ENCODE peak calls at places on chromosomes 4 and X, in eight cellular contexts. One of them, this sample, is unnamed.

GRCh38 chr4:65193985-65194384 is 476.3 kb downstream of the EPHA5 start:
- DNase-seq in HCT116: no peak
- DNase-seq in suprapubic skin: no peak
- DNase-seq in vagina: no peak
- DNase-seq in transverse colon: no peak
- DNase-seq in stomach: no peak
- DNase-seq in HL-60: no peak
- DNase-seq in GM23338: no peak
- DNase-seq in this sample: no peak

GRCh38 chrX:102835504-102836146 is 101.4 kb upstream of the RAB40AL start:
- DNase-seq in HCT116: no peak
- DNase-seq in suprapubic skin: no peak
- DNase-seq in vagina: no peak
- DNase-seq in transverse colon: no peak
- DNase-seq in stomach: no peak
- DNase-seq in HL-60: no peak
- DNase-seq in GM23338: peak
- DNase-seq in this sample: no peak

GRCh38 chrX:9611436-9612145 is 146.7 kb downstream of the TBL1X start:
- DNase-seq in HCT116: no peak
- DNase-seq in suprapubic skin: no peak
- DNase-seq in vagina: no peak
- DNase-seq in transverse colon: no peak
- DNase-seq in stomach: no peak
- DNase-seq in HL-60: no peak
- DNase-seq in GM23338: no peak
- DNase-seq in this sample: no peak

GRCh38 chr4:4981427-4981826 is 37.8 kb downstream of the CYTL1 start:
- DNase-seq in HCT116: no peak
- DNase-seq in suprapubic skin: no peak
- DNase-seq in vagina: no peak
- DNase-seq in transverse colon: no peak
- DNase-seq in stomach: no peak
- DNase-seq in HL-60: no peak
- DNase-seq in GM23338: no peak
- DNase-seq in this sample: no peak

GRCh38 chr4:123940604-123941003 is 544.0 kb downstream of the SPRY1 start:
- DNase-seq in HCT116: no peak
- DNase-seq in suprapubic skin: no peak
- DNase-seq in vagina: no peak
- DNase-seq in transverse colon: no peak
- DNase-seq in stomach: no peak
- DNase-seq in HL-60: no peak
- DNase-seq in GM23338: no peak
- DNase-seq in this sample: no peak

GRCh38 chr4:172785623-172786022 is 383.0 kb upstream of the GALNT7 start:
- DNase-seq in HCT116: no peak
- DNase-seq in suprapubic skin: no peak
- DNase-seq in vagina: no peak
- DNase-seq in transverse colon: no peak
- DNase-seq in stomach: no peak
- DNase-seq in HL-60: no peak
- DNase-seq in GM23338: no peak
- DNase-seq in this sample: no peak

GRCh38 chr4:24174622-24175021 is 284.8 kb upstream of the PPARGC1A start:
- DNase-seq in HCT116: no peak
- DNase-seq in suprapubic skin: no peak
- DNase-seq in vagina: no peak
- DNase-seq in transverse colon: no peak
- DNase-seq in stomach: no peak
- DNase-seq in HL-60: no peak
- DNase-seq in GM23338: no peak
- DNase-seq in this sample: no peak

GRCh38 chr4:74805601-74806000 is 11.3 kb upstream of the BTC start:
- DNase-seq in HCT116: peak
- DNase-seq in suprapubic skin: no peak
- DNase-seq in vagina: no peak
- DNase-seq in transverse colon: no peak
- DNase-seq in stomach: no peak
- DNase-seq in HL-60: no peak
- DNase-seq in GM23338: peak
- DNase-seq in this sample: no peak

DNA sequence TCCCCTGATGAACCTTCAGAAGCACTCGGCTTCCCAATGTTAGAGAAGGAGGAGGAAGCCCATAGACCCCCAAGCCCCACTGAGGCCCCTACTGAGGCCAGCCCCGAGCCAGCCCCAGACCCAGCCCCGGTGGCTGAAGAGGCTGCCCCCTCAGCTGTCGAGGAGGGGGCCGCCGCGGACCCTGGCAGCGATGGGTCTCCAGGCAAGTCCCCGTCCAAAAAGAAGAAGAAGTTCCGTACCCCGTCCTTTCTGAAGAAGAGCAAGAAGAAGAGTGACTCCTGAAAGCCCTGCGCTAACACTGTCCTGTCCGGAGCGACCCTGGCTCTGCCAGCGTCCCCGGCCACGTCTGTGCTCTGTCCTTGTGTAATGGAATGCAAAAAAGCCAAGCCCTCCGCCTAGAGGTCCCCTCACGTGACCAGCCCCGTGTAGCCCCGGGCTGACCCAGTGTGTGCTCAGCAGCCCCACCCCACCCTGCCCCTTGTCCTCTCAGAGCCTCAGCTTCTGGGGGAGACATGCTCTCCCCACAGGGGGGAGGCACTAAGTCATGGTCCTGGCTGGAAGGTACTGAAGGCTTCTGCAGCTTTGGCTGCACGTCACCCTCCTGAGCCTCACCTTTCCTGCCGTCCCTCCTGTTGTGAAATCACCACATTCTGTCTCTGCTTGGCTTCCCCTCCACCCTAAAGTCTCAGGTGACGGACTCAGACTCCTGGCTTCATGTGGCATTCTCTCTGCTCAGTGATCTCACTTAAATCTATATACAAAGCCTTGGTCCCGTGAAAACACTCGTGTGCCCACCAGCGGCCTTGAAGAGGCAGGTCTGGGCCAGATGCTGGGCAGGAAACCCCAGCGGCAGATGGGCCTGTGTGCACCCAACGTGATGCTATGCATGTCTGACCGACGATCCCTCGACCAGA is 34.7 kb downstream of the NOP14 start:
- DNase-seq in HCT116: no peak
- DNase-seq in suprapubic skin: peak
- DNase-seq in vagina: no peak
- DNase-seq in transverse colon: no peak
- DNase-seq in stomach: peak
- DNase-seq in HL-60: no peak
- DNase-seq in GM23338: no peak
- DNase-seq in this sample: no peak
- TF ChIP-seq POLR2AphosphoS5 in HCT116: no peak
- TF ChIP-seq POLR2AphosphoS5 in suprapubic skin: no peak
- TF ChIP-seq POLR2AphosphoS5 in vagina: no peak
- TF ChIP-seq POLR2AphosphoS5 in transverse colon: no peak
- TF ChIP-seq POLR2AphosphoS5 in stomach: no peak
- TF ChIP-seq POLR2AphosphoS5 in HL-60: peak
- TF ChIP-seq POLR2AphosphoS5 in GM23338: peak
- TF ChIP-seq POLR2AphosphoS5 in this sample: no peak

DNA sequence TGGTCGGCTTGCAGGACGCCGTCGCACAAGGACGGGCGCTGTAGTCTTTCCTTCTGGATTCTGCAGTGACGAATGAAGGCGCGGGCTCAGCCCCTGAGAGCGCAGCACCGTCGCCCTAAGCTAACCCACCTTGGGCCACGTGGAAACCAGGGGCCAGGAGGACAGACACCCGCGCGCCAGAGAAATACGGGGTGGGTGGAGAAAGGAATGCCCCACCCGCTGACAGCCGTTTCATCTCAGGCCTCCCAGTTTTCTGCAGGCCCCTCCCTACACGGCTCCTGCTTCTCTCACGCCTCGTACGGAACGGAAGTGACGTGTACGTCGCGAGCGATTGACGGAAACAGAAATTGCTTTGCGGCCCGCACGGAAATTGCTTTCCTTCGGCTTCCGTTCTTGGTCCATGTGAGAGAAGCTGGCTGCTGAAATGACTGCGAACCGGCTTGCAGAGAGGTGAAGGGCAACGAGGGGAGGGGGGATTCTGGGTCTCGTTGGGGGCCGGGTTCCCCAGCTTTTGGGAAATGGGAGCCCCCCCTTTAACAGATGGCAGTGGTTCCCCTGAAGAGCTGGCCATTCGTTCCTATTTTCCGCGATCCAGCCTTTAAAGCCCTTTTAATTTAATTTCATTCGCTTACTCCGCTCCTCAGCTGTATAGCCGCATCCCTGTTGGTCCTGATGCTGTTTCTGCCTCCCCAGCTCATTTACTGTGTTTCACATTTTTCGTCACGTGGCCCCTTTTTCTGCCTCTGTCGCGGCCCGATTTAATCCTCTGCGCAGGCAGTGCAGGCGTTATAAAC is at the start of gene UTP14A:
- DNase-seq in HCT116: peak
- DNase-seq in suprapubic skin: peak
- DNase-seq in vagina: peak
- DNase-seq in transverse colon: peak
- DNase-seq in stomach: peak
- DNase-seq in HL-60: peak
- DNase-seq in GM23338: peak
- DNase-seq in this sample: peak
- TF ChIP-seq POLR2AphosphoS5 in HCT116: peak
- TF ChIP-seq POLR2AphosphoS5 in suprapubic skin: no peak
- TF ChIP-seq POLR2AphosphoS5 in vagina: peak
- TF ChIP-seq POLR2AphosphoS5 in transverse colon: peak
- TF ChIP-seq POLR2AphosphoS5 in stomach: peak
- TF ChIP-seq POLR2AphosphoS5 in HL-60: peak
- TF ChIP-seq POLR2AphosphoS5 in GM23338: peak
- TF ChIP-seq POLR2AphosphoS5 in this sample: peak

GRCh38 chrX:120672841-120673530 is 43.1 kb upstream of the C1GALT1C1 start:
- DNase-seq in HCT116: no peak
- DNase-seq in suprapubic skin: no peak
- DNase-seq in vagina: no peak
- DNase-seq in transverse colon: no peak
- DNase-seq in stomach: no peak
- DNase-seq in HL-60: no peak
- DNase-seq in GM23338: no peak
- DNase-seq in this sample: no peak

GRCh38 chrX:120668357-120668756 is 38.5 kb upstream of the C1GALT1C1 start:
- DNase-seq in HCT116: no peak
- DNase-seq in suprapubic skin: no peak
- DNase-seq in vagina: no peak
- DNase-seq in transverse colon: no peak
- DNase-seq in stomach: no peak
- DNase-seq in HL-60: no peak
- DNase-seq in GM23338: no peak
- DNase-seq in this sample: no peak

GRCh38 chrX:120677017-120677652 is 47.3 kb upstream of the C1GALT1C1 start:
- DNase-seq in HCT116: no peak
- DNase-seq in suprapubic skin: no peak
- DNase-seq in vagina: no peak
- DNase-seq in transverse colon: no peak
- DNase-seq in stomach: no peak
- DNase-seq in HL-60: no peak
- DNase-seq in GM23338: no peak
- DNase-seq in this sample: no peak

GRCh38 chrX:120672389-120672788 is 42.5 kb upstream of the C1GALT1C1 start:
- DNase-seq in HCT116: peak
- DNase-seq in suprapubic skin: no peak
- DNase-seq in vagina: no peak
- DNase-seq in transverse colon: no peak
- DNase-seq in stomach: peak
- DNase-seq in HL-60: no peak
- DNase-seq in GM23338: no peak
- DNase-seq in this sample: no peak

DNA sequence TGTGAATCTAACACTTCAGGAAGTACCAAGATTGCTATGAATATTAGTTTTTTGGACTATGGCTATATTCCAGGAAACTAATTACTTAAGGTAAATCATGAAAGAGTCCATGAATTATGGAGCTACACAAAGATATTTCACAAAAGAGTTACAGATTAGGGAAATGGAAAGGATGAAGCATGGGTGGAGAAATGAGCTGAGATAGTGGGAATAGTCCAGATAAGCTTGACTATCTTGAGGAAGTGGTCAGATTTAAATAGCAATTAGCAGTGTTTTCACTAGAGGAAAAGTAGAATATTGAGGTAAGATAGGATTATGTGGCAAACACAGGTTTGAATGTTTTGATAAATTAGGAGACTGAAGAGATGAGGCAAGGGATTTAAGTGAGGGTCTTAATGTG is 42.1 kb upstream of the C1GALT1C1 start:
- DNase-seq in HCT116: no peak
- DNase-seq in suprapubic skin: no peak
- DNase-seq in vagina: no peak
- DNase-seq in transverse colon: no peak
- DNase-seq in stomach: no peak
- DNase-seq in HL-60: no peak
- DNase-seq in GM23338: no peak
- DNase-seq in this sample: no peak
- TF ChIP-seq POLR2AphosphoS5 in HCT116: no peak
- TF ChIP-seq POLR2AphosphoS5 in suprapubic skin: no peak
- TF ChIP-seq POLR2AphosphoS5 in vagina: no peak
- TF ChIP-seq POLR2AphosphoS5 in transverse colon: no peak
- TF ChIP-seq POLR2AphosphoS5 in stomach: no peak
- TF ChIP-seq POLR2AphosphoS5 in HL-60: no peak
- TF ChIP-seq POLR2AphosphoS5 in GM23338: no peak
- TF ChIP-seq POLR2AphosphoS5 in this sample: no peak

DNA sequence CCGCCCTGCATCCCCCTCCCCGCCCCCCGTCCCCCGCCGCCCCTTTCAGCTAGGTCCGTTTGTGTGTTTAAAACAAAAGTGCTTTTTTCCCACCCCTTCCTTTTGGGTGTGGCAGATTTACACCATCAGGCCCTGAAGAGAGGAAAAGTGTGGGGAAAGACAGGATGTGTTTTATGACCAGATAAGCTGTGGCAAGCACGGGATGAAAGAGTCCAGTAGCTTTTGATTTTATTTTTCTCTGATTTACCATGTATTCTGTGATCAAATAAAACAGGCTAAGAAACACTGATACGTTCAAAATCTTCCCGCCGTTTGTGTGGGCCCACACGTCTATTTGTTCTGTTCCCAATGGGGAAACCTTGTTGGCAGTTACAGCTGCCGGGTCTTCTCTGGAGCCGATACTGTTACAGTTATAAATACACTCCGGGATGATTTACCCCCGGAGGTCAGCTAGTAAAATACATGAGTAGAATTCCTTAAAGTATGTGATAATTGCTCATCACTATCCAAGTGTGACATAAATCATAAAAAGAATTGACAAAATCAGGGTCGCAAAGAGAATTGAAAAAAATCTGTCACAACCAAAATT is 10.8 kb downstream of the LRP2BP start:
- DNase-seq in HCT116: no peak
- DNase-seq in suprapubic skin: no peak
- DNase-seq in vagina: no peak
- DNase-seq in transverse colon: no peak
- DNase-seq in stomach: no peak
- DNase-seq in HL-60: no peak
- DNase-seq in GM23338: peak
- DNase-seq in this sample: no peak
- TF ChIP-seq POLR2AphosphoS5 in HCT116: no peak
- TF ChIP-seq POLR2AphosphoS5 in suprapubic skin: no peak
- TF ChIP-seq POLR2AphosphoS5 in vagina: no peak
- TF ChIP-seq POLR2AphosphoS5 in transverse colon: no peak
- TF ChIP-seq POLR2AphosphoS5 in stomach: no peak
- TF ChIP-seq POLR2AphosphoS5 in HL-60: no peak
- TF ChIP-seq POLR2AphosphoS5 in GM23338: no peak
- TF ChIP-seq POLR2AphosphoS5 in this sample: no peak